ENCODE peak calls at places on chromosomes 2 and 18, in eight cellular contexts. J is esophagus squamous epithelium, Q is mesothelial cell of epicardium, P is bronchial epithelial cell, S is GM12878, X is RWPE1, V is breast epithelium, L is A549. C is an unnamed sample.

GRCh38 chr2:9980520-9980919 is 29.0 kb downstream of the GRHL1 start:
- DNase-seq in J (no peak), Q (no peak), P (no peak), S (no peak), X (no peak), V (no peak), L (no peak), C (no peak)

GRCh38 chr2:99397251-99397920 is 60.2 kb downstream of the EIF5B start:
- DNase-seq in J (no peak), Q (no peak), P (no peak), S (no peak), X (no peak), V (no peak), L (no peak), C (no peak)

GRCh38 chr2:42331569-42332284 is 29.3 kb downstream of the COX7A2L start:
- DNase-seq in J (no peak), Q (no peak), P (peak), S (no peak), X (no peak), V (no peak), L (no peak), C (no peak)

GRCh38 chr2:20410556-20411277 is 36.2 kb upstream of the RHOB start:
- DNase-seq in J (no peak), Q (no peak), P (no peak), S (no peak), X (no peak), V (peak), L (no peak), C (no peak)

GRCh38 chr2:219441451-219442205 is 7.0 kb downstream of the SPEG start:
- DNase-seq in J (no peak), Q (no peak), P (peak), S (no peak), X (peak), V (no peak), L (peak), C (no peak)

GRCh38 chr2:56015631-56016251 is 92.2 kb upstream of the EFEMP1 start:
- DNase-seq in J (no peak), Q (no peak), P (no peak), S (no peak), X (no peak), V (no peak), L (no peak), C (no peak)

GRCh38 chr2:28613616-28614501 is 118.0 kb downstream of the PLB1 start:
- DNase-seq in J (no peak), Q (no peak), P (peak), S (no peak), X (peak), V (no peak), L (no peak), C (peak)

GRCh38 chr2:43460611-43461396 is 135.0 kb downstream of the THADA start:
- DNase-seq in J (no peak), Q (no peak), P (no peak), S (no peak), X (no peak), V (no peak), L (no peak), C (no peak)

GRCh38 chr18:59928201-59928600 is 28.4 kb downstream of the PMAIP1 start:
- DNase-seq in J (no peak), Q (no peak), P (no peak), S (no peak), X (no peak), V (no peak), L (no peak), C (no peak)

GRCh38 chr2:20771296-20771695 is 51.6 kb downstream of the LDAH start:
- DNase-seq in J (no peak), Q (no peak), P (no peak), S (no peak), X (no peak), V (no peak), L (no peak), C (no peak)

GRCh38 chr18:56097561-56098095 is 509.6 kb upstream of the TCF4 start:
- DNase-seq in J (no peak), Q (no peak), P (no peak), S (no peak), X (no peak), V (no peak), L (no peak), C (no peak)

GRCh38 chr2:222572264-222572721 is 83.6 kb downstream of the FARSB start:
- DNase-seq in J (no peak), Q (no peak), P (peak), S (no peak), X (no peak), V (no peak), L (no peak), C (no peak)

GRCh38 chr2:157523270-157524059 is 79.6 kb upstream of the CYTIP start:
- DNase-seq in J (no peak), Q (no peak), P (no peak), S (no peak), X (no peak), V (no peak), L (no peak), C (no peak)

GRCh38 chr2:121868652-121869051 is 113.2 kb downstream of the TSN start:
- DNase-seq in J (no peak), Q (no peak), P (no peak), S (no peak), X (no peak), V (no peak), L (no peak), C (no peak)

GRCh38 chr2:218822622-218823021 is 9.0 kb downstream of the PRKAG3 start:
- DNase-seq in J (no peak), Q (no peak), P (no peak), S (no peak), X (no peak), V (no peak), L (no peak), C (no peak)

GRCh38 chr2:44118257-44118656 is 50.4 kb upstream of the PPM1B start:
- DNase-seq in J (no peak), Q (no peak), P (no peak), S (no peak), X (no peak), V (no peak), L (no peak), C (no peak)

GRCh38 chr2:163182764-163183354 is 344.3 kb upstream of the KCNH7 start:
- DNase-seq in J (no peak), Q (no peak), P (peak), S (no peak), X (peak), V (no peak), L (peak), C (no peak)

GRCh38 chr2:79122676-79123075 is 2.4 kb downstream of the REG1A start:
- DNase-seq in J (no peak), Q (no peak), P (no peak), S (no peak), X (no peak), V (no peak), L (no peak), C (no peak)

GRCh38 chr2:213235741-213236140 is 48.5 kb upstream of the SPAG16 start:
- DNase-seq in J (no peak), Q (no peak), P (no peak), S (no peak), X (no peak), V (no peak), L (no peak), C (no peak)

GRCh38 chr2:109703076-109703475 is 88.9 kb downstream of the SOWAHC start:
- DNase-seq in J (no peak), Q (no peak), P (peak), S (no peak), X (peak), V (no peak), L (no peak), C (no peak)

GRCh38 chr2:23677836-23678235 is 249.1 kb downstream of the ATAD2B start:
- DNase-seq in J (no peak), Q (no peak), P (no peak), S (no peak), X (no peak), V (no peak), L (no peak), C (no peak)

GRCh38 chr2:132975490-132976105 is 305.6 kb upstream of the LYPD1 start:
- DNase-seq in J (no peak), Q (no peak), P (no peak), S (no peak), X (no peak), V (no peak), L (no peak), C (no peak)

GRCh38 chr2:88139203-88139702 is 11.4 kb upstream of the FABP1 start:
- DNase-seq in J (no peak), Q (no peak), P (no peak), S (no peak), X (no peak), V (no peak), L (no peak), C (no peak)

GRCh38 chr2:217672472-217672871 is 330.3 kb downstream of the TNS1 start:
- DNase-seq in J (no peak), Q (no peak), P (peak), S (no peak), X (no peak), V (no peak), L (no peak), C (no peak)

GRCh38 chr18:10476430-10476829 is 22.0 kb downstream of the APCDD1 start:
- DNase-seq in J (no peak), Q (no peak), P (no peak), S (no peak), X (peak), V (no peak), L (no peak), C (no peak)

GRCh38 chr2:45301307-45302010 is 292.2 kb upstream of the SIX2 start:
- DNase-seq in J (no peak), Q (no peak), P (no peak), S (no peak), X (no peak), V (no peak), L (no peak), C (no peak)

GRCh38 chr2:8238521-8239230 is 443.2 kb upstream of the ID2 start:
- DNase-seq in J (no peak), Q (no peak), P (no peak), S (no peak), X (no peak), V (no peak), L (no peak), C (no peak)

GRCh38 chr2:65055427-65056214 is 595 bp upstream of the CEP68 start:
- DNase-seq in J (no peak), Q (no peak), P (peak), S (no peak), X (no peak), V (no peak), L (no peak), C (no peak)

GRCh38 chr2:121360566-121361300 is 75.7 kb upstream of the TFCP2L1 start:
- DNase-seq in J (no peak), Q (no peak), P (peak), S (no peak), X (peak), V (peak), L (peak), C (no peak)

GRCh38 chr18:7740815-7741214 is 173.7 kb downstream of the PTPRM start:
- DNase-seq in J (no peak), Q (no peak), P (no peak), S (no peak), X (no peak), V (no peak), L (no peak), C (no peak)

GRCh38 chr2:145674705-145675104 is 1154.8 kb upstream of the ZEB2 start:
- DNase-seq in J (no peak), Q (no peak), P (no peak), S (no peak), X (no peak), V (no peak), L (no peak), C (no peak)

GRCh38 chr2:238924032-238924431 is 76.1 kb downstream of the TWIST2 start:
- DNase-seq in J (no peak), Q (no peak), P (no peak), S (no peak), X (no peak), V (no peak), L (no peak), C (peak)

GRCh38 chr2:176004925-176005324 is 2.9 kb upstream of the LNPK start:
- DNase-seq in J (no peak), Q (no peak), P (no peak), S (no peak), X (no peak), V (no peak), L (no peak), C (no peak)

GRCh38 chr2:230938098-230938497 is 13.1 kb upstream of the GPR55 start:
- DNase-seq in J (no peak), Q (no peak), P (no peak), S (no peak), X (no peak), V (no peak), L (no peak), C (no peak)

GRCh38 chr18:47260138-47260923 is 8.9 kb upstream of the SKOR2 start:
- DNase-seq in J (no peak), Q (peak), P (peak), S (no peak), X (peak), V (no peak), L (peak), C (no peak)

GRCh38 chr2:73033142-73033765 is 38.3 kb downstream of the SFXN5 start:
- DNase-seq in J (no peak), Q (no peak), P (peak), S (no peak), X (no peak), V (no peak), L (no peak), C (no peak)

GRCh38 chr2:80499095-80499494 is 194.5 kb upstream of the LRRTM1 start:
- DNase-seq in J (no peak), Q (no peak), P (peak), S (no peak), X (peak), V (no peak), L (peak), C (no peak)

GRCh38 chr18:34834897-34835296 is 124.8 kb downstream of the DTNA start:
- DNase-seq in J (no peak), Q (no peak), P (no peak), S (no peak), X (no peak), V (no peak), L (no peak), C (no peak)

GRCh38 chr18:34837769-34838194 is 127.7 kb downstream of the DTNA start:
- DNase-seq in J (no peak), Q (no peak), P (no peak), S (no peak), X (no peak), V (no peak), L (no peak), C (no peak)

GRCh38 chr18:34838669-34839068 is 128.6 kb downstream of the DTNA start:
- DNase-seq in J (no peak), Q (no peak), P (no peak), S (no peak), X (no peak), V (no peak), L (no peak), C (no peak)

GRCh38 chr18:34835466-34835865 is 125.4 kb downstream of the DTNA start:
- DNase-seq in J (no peak), Q (no peak), P (no peak), S (no peak), X (no peak), V (no peak), L (no peak), C (no peak)

GRCh38 chr18:34840416-34840815 is 130.3 kb downstream of the DTNA start:
- DNase-seq in J (no peak), Q (no peak), P (no peak), S (no peak), X (no peak), V (no peak), L (no peak), C (no peak)
- TF ChIP-seq CTCF in J (no peak), Q (no peak), P (no peak), S (no peak), X (no peak), V (no peak), L (no peak), C (no peak)

DNA sequence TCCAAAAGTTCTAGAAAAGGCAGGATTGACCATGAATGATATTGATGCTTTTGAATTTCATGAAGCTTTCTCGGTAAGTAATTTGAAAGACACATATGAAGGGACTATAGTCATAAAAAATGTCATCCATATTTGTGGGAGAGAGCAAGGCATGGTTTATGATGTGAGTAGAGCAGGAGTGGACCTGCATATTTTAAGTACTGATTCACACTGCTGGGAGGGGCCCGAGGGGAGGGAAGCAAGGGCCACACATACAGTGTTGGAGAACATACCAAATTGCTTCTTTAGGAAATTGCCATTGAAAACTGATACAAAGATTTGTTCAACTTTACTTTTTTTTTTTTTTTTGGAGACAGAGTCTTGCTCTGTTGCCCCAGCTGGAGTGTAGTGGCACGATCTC is 39.4 kb downstream of the HADHB start:
- DNase-seq in J (no peak), Q (no peak), P (peak), S (no peak), X (peak), V (no peak), L (no peak), C (no peak)
- TF ChIP-seq CTCF in J (no peak), Q (no peak), P (no peak), S (no peak), X (no peak), V (no peak), L (no peak), C (no peak)

GRCh38 chr2:70199320-70199864 is 8.6 kb upstream of the C2orf42 start:
- DNase-seq in J (no peak), Q (no peak), P (no peak), S (no peak), X (no peak), V (no peak), L (no peak), C (no peak)
- TF ChIP-seq CTCF in J (no peak), Q (no peak), P (no peak), S (no peak), X (no peak), V (no peak), L (no peak), C (no peak)

GRCh38 chr18:3121256-3121655 is 98.5 kb downstream of the MYOM1 start:
- DNase-seq in J (no peak), Q (no peak), P (no peak), S (no peak), X (no peak), V (no peak), L (no peak), C (no peak)
- TF ChIP-seq CTCF in J (no peak), Q (no peak), P (no peak), S (peak), X (no peak), V (no peak), L (no peak), C (peak)

C was measured in chondrocyte.